ENCODE peak calls at places on chromosomes 13 and 19, in six cellular contexts. O is neuronal stem cell, H is right lobe of liver, Z is heart right ventricle, F is tibial nerve, B is GM23248. A is an unnamed sample.

GRCh38 chr13:111217661-111218060 is 102.6 kb downstream of the ARHGEF7 start:
- DNase-seq in H (peak), B (no peak), F (no peak), Z (no peak), O (no peak), A (no peak)

GRCh38 chr13:33153421-33154381 is 131.9 kb downstream of the STARD13 start:
- DNase-seq in O (no peak), F (no peak), H (no peak), Z (peak), B (peak), A (no peak)

GRCh38 chr19:29893606-29894284 is 48.3 kb upstream of the URI1 start:
- DNase-seq in H (no peak), Z (no peak), B (no peak), F (no peak), O (no peak), A (no peak)

GRCh38 chr19:30559446-30559845 is 187.3 kb downstream of the ZNF536 start:
- DNase-seq in B (no peak), Z (no peak), F (no peak), O (no peak), H (no peak), A (no peak)

GRCh38 chr19:6590458-6591319 is at the start of gene CD70:
- DNase-seq in O (peak), H (no peak), B (peak), F (no peak), Z (no peak), A (no peak)

GRCh38 chr13:87123987-87124784 is 547.0 kb upstream of the SLITRK5 start:
- DNase-seq in B (peak), F (no peak), H (no peak), O (peak), Z (peak), A (no peak)

GRCh38 chr19:48415395-48415794 is 21.9 kb downstream of the GRIN2D start:
- DNase-seq in Z (peak), F (peak), B (peak), H (peak), O (no peak), A (peak)

GRCh38 chr19:51380379-51380778 is 7.4 kb downstream of the LIM2 start:
- DNase-seq in O (no peak), B (no peak), F (no peak), H (no peak), Z (no peak), A (peak)

GRCh38 chr19:49908480-49909420 is 12.1 kb upstream of the IL4I1 start:
- DNase-seq in B (no peak), F (no peak), H (no peak), Z (no peak), O (no peak), A (no peak)

GRCh38 chr13:113073942-113074341 is 31.6 kb upstream of the F7 start:
- DNase-seq in B (no peak), Z (peak), O (no peak), H (no peak), F (no peak), A (no peak)

DNA sequence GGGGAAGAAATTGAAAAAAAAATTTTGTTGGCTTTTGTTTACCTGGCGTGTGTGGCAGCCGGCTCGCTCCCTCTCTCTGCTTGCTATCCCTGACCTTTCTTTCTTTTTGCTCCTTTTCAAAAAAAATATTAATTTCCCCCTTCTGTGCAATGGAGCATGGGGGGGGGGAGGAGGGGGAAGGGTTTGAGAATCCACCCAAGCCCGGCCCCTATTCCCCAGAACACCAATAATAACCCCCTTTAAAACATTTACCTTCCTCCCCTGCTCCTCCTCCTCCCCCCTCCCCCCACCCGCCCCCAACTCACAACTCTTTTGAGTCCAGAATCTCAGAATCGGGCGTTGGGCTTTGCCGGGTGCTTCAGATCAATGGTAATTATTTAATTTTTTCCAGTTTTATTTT is 28.4 kb downstream of the NFIX start:
- DNase-seq in Z (no peak), O (no peak), F (no peak), H (no peak), B (peak), A (no peak)
- H3K27ac ChIP-seq in Z (peak), O (no peak), F (peak), H (no peak), B (peak), A (peak)

GRCh38 chr19:53867225-53868090 is at the start of gene MYADM:
- DNase-seq in F (peak), B (peak), Z (peak), O (peak), H (peak), A (peak)

GRCh38 chr19:53864308-53864836 is 3.3 kb upstream of the MYADM start:
- DNase-seq in B (no peak), H (no peak), Z (no peak), O (no peak), F (no peak), A (no peak)

GRCh38 chr19:53868091-53868891 is 608 bp downstream of the MYADM start:
- DNase-seq in B (peak), O (no peak), H (peak), Z (peak), F (no peak), A (peak)

GRCh38 chr19:53865918-53866696 is 1.6 kb upstream of the MYADM start:
- DNase-seq in B (peak), F (peak), Z (peak), O (peak), H (peak), A (peak)

GRCh38 chr19:53865523-53865917 is 2.2 kb upstream of the MYADM start:
- DNase-seq in H (no peak), O (no peak), Z (no peak), F (no peak), B (peak), A (no peak)
- H3K4me3 ChIP-seq in H (no peak), O (peak), Z (peak), F (no peak), B (peak), A (peak)

GRCh38 chr19:9835507-9835949 is 410 bp downstream of the PIN1 start:
- DNase-seq in O (no peak), F (no peak), Z (no peak), H (no peak), B (no peak), A (no peak)
- H3K27ac ChIP-seq in O (no peak), F (peak), Z (peak), H (peak), B (no peak), A (peak)

GRCh38 chr19:4084547-4084877 is 17.8 kb upstream of the ZBTB7A start:
- DNase-seq in H (no peak), Z (no peak), O (no peak), F (no peak), B (no peak), A (no peak)
- H3K4me3 ChIP-seq in H (no peak), Z (no peak), O (no peak), F (no peak), B (no peak), A (peak)

DNA sequence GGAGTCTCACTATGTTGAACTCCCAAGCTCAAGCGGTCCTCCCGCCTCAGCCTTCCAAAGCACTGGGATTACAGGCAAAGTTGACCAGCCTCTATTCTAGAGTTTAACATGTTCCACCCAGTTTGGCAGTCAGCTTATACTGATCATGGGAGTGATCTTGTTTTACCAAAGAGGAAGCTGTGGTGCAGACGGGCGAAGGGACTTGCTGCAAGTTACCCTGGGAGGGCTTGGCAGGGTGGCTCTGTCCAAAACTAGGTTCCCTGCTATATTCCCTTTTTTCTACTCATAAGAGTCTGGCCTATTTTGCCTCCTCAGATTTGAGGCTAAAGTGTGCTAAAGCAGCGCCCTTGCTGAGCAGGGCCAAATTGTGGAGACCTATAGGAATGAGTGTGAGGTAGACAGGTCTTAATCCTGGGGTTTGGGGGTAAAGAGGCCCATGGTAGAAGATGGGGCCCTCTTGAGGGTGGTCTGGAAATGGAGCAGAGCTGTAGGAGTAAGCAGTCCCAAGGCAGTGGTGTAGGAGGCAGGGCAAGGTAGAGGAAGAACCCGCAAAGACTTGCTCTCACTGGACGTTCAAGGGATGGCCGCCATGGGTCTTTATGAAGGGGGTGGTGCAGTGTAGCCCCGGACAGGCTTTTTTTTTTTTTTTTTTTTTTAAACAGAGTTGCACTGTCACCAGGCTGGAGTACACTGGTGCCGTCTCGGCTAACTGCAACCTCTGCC is 3.3 kb downstream of the RPS19 start:
- DNase-seq in O (no peak), B (no peak), F (no peak), Z (no peak), H (no peak), A (no peak)
- H3K27ac ChIP-seq in O (no peak), B (no peak), F (no peak), Z (no peak), H (no peak), A (no peak)

DNA sequence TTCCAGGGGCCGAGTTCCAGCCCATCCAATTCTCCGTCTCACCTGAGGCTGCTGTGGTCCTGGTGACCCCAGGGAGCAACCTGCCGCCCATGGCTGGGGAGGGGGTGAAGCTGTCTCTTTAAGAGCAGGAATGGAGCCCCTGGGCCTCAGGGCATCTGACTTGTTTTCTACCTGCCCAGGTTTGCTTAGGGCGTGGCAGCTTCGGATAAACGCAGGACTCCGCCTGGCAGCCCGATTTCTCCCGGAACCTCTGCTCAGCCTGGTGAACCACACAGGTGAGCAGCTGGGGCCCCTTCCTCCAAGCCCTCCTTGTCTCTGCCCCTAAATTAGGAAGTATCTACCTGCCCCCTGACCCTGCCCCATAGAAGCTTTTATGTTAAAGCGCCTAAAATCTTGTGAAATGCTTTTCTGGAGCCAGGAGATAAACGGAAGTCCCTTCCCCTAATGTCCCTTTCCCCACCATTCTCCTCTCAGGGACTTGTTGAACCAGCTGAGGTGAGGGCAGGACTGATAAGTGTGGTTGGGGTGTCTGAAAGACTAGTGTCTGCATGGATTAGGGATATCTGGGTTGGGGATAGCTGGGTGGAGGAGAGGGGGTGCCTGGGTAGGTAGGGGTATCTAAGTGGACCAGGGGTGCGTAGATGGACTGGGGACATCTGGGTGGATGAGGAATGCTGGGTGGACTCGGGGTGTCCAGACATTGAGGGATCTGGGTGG is 620 bp downstream of the FXYD3 start:
- DNase-seq in Z (no peak), H (no peak), F (no peak), B (no peak), O (no peak), A (peak)
- H3K4me3 ChIP-seq in Z (no peak), H (no peak), F (peak), B (no peak), O (no peak), A (peak)